ENCODE peak calls at places on chromosomes 13 and 19, in nine cellular contexts. H is tibial artery; Y is left ventricle myocardium inferior; M is HFF-Myc; N is heart right ventricle; B is AG04450; U is CD8-positive, alpha-beta T cell; F is body of pancreas; C is neural progenitor cell. W is an unnamed sample.

GRCh38 chr13:95253033-95253432 is 48.2 kb downstream of the ABCC4 start:
- DNase-seq in N (no peak), M (no peak), H (no peak), U (no peak), B (no peak), F (no peak), Y (no peak), C (no peak), W (no peak)

GRCh38 chr19:23116802-23117571 is at the start of gene ZNF730:
- DNase-seq in M (peak; percentile 38), N (peak; percentile 37), Y (peak; percentile 33), C (peak; percentile 99), U (peak; percentile 5), H (no peak), F (peak; percentile 37), B (peak; percentile 69), W (no peak)

GRCh38 chr19:42531313-42531712 is 3.0 kb upstream of the CEACAM1 start:
- DNase-seq in N (no peak), C (no peak), Y (no peak), B (no peak), M (no peak), U (no peak), H (no peak), F (no peak), W (no peak)

GRCh38 chr13:21079761-21080730 is 18.7 kb upstream of the LATS2 start:
- DNase-seq in C (no peak), U (no peak), M (no peak), N (no peak), F (peak; percentile 31), B (peak; percentile 43), Y (no peak), H (peak; percentile 42), W (no peak)

GRCh38 chr13:91647361-91647970 is 249.0 kb downstream of the GPC5 start:
- DNase-seq in C (peak; percentile 60), Y (no peak), U (no peak), M (no peak), N (peak; percentile 9), H (no peak), F (peak; percentile 14), B (no peak), W (no peak)

GRCh38 chr19:54164369-54165068 is 5.0 kb upstream of the LENG1 start:
- DNase-seq in H (peak; percentile 55), N (peak; percentile 84), C (peak; percentile 71), Y (no peak), B (no peak), M (no peak), F (peak; percentile 61), U (peak; percentile 37), W (peak; percentile 44)

GRCh38 chr13:22505489-22505888 is 675.3 kb upstream of the SGCG start:
- DNase-seq in U (no peak), F (no peak), N (no peak), Y (no peak), C (no peak), B (no peak), H (no peak), M (no peak), W (no peak)

GRCh38 chr19:9875796-9876195 is 40.7 kb downstream of the PIN1 start:
- DNase-seq in H (no peak), F (no peak), N (no peak), U (no peak), Y (no peak), M (no peak), C (peak; percentile 48), B (no peak), W (no peak)

GRCh38 chr13:31891472-31891871 is 140.1 kb upstream of the FRY start:
- DNase-seq in C (no peak), U (no peak), Y (no peak), M (no peak), B (no peak), F (no peak), N (no peak), H (no peak), W (no peak)

GRCh38 chr13:73096173-73097117 is 37.6 kb downstream of the KLF5 start:
- DNase-seq in Y (no peak), H (no peak), U (no peak), F (no peak), C (no peak), B (no peak), M (no peak), N (no peak), W (no peak)

GRCh38 chr13:96053003-96053703 is at the start of gene UGGT2:
- DNase-seq in C (peak; percentile 90), U (no peak), H (peak; percentile 92), F (peak; percentile 96), N (peak; percentile 97), Y (peak; percentile 96), M (peak; percentile 76), B (peak; percentile 88), W (peak; percentile 70)

GRCh38 chr19:4455742-4456565 is 1.6 kb downstream of the UBXN6 start:
- DNase-seq in M (no peak), U (no peak), Y (peak; percentile 78), B (no peak), F (no peak), N (peak; percentile 61), C (peak; percentile 48), H (no peak), W (no peak)

GRCh38 chr19:28705008-28705407 is 507.9 kb downstream of the UQCRFS1 start:
- DNase-seq in F (no peak), Y (no peak), H (no peak), B (peak; percentile 21), C (peak; percentile 48), M (peak; percentile 41), U (no peak), N (no peak), W (no peak)
- TF ChIP-seq CTCF in F (no peak), Y (no peak), H (no peak), B (peak; percentile 54), C (peak; percentile 48), M (peak; percentile 38), U (no peak), N (no peak), W (no peak)

DNA sequence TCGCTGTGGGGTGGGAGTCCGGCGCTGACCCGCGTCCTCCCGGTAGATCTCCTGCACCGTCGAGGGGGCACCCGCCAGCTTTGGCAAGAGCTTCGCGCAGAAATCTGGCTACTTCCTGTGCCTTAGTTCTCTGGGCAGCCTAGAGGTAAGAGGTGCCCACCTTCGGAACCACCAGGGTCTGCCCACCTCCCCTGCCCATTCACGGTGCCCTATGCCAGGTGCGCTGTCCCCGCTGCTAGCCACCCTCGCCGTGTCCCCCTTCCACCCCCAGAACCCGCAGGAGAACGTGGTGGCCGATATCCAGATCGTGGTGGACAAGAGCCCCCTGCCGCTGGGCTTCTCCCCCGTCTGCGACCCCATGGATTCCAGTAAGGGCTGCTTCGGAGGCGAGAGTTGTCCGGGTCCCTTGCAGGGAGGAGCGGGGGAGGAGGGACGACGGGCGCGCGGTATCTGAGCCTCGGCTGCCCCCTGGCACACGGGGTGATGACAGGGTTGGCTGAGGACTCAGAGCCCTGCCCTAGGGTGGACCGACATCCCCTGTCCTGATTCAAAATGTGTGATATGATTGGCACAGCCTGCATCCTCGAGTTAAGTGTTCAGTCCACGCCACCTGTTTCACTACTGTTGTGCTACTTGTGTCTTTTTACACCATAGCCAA is 549 bp downstream of the MVB12A start:
- DNase-seq in M (no peak), Y (peak; percentile 23), B (no peak), N (peak; percentile 44), U (no peak), H (peak; percentile 30), F (peak; percentile 31), C (peak; percentile 77), W (no peak)
- TF ChIP-seq CTCF in M (peak; percentile 19), Y (no peak), B (peak; percentile 10), N (no peak), U (no peak), H (no peak), F (no peak), C (peak; percentile 32), W (no peak)

GRCh38 chr19:40313229-40313983 is 28.3 kb upstream of the AKT2 start:
- DNase-seq in U (no peak), B (no peak), H (no peak), N (no peak), F (no peak), Y (no peak), M (no peak), C (no peak), W (no peak)

GRCh38 chr19:40309666-40310065 is 24.5 kb upstream of the AKT2 start:
- DNase-seq in M (no peak), U (no peak), C (no peak), N (no peak), Y (no peak), B (no peak), H (no peak), F (no peak), W (no peak)

GRCh38 chr19:40315812-40316475 is 30.8 kb upstream of the AKT2 start:
- DNase-seq in N (no peak), U (no peak), H (no peak), C (no peak), F (no peak), M (no peak), B (no peak), Y (no peak), W (no peak)

GRCh38 chr19:40314646-40315045 is 29.5 kb upstream of the AKT2 start:
- DNase-seq in H (no peak), F (no peak), U (no peak), C (no peak), M (no peak), N (no peak), B (no peak), Y (no peak), W (no peak)

DNA sequence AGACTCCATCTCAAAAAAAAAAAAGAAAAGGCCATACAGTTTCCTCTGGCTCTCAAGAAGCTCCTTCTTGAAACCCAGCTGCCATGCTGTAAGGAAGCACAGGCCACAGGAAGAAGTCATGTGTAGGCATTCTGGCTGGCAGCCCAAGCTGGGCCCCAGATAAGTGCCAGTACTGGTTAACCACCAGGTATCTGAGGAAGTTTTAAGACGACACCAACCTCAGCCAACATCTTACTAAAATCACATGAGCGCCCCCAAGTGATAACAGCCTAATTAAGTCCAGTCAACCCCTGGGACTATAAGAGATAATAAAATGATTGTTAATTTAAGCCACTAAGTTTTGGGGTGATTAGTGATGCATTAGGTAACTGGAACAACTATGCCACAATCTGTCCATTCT is 27.4 kb upstream of the AKT2 start:
- DNase-seq in M (no peak), N (no peak), F (no peak), C (peak; percentile 6), H (no peak), Y (no peak), B (no peak), U (no peak), W (no peak)
- TF ChIP-seq CTCF in M (no peak), N (no peak), F (no peak), C (peak; percentile 7), H (no peak), Y (no peak), B (no peak), U (no peak), W (no peak)

DNA sequence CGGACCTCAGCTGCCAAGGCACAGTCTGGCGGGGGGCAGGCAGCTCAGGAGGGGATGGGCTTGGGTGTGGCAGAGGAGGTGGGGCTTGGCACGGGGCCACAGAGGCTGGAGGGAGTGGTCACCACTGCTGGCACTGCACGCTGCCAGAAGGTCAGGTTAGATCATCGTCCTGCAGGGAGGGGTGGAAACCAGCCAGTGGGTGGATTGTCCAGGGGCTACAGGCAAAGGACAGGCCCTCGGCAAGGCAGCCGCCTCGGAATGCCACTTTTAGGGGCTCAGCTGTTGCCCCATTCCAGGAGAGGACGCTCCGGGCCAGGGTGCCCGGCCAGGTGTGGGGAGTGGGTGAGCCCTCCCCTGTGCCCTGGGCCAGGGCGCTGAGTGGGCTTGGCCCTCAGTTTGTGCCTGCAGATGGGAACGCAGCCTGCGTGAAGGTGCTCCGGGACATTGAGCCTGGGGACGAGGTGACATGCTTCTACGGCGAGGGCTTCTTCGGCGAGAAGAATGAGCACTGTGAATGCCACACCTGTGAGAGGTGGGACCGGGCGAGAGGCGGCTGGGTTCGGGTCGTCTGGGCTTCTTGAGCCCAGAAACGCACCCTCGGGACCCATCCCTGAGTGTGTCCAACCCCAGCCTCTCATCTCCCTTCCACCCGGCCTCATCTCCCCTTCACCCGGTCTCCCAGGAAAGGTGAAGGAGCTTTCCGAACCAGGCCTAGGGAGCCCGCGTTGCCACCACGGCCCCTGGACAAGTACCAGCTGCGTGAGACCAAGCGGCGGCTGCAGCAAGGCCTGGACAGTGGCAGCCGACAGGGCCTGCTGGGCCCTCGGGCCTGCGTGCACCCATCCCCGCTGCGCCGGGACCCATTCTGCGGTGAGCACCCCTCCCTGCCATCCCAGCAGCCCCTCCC is 6.4 kb downstream of the KMT5C start:
- DNase-seq in N (peak; percentile 61), F (no peak), B (no peak), M (no peak), U (no peak), Y (peak; percentile 45), C (no peak), H (no peak), W (peak; percentile 66)
- TF ChIP-seq CTCF in N (no peak), F (no peak), B (no peak), M (no peak), U (no peak), Y (no peak), C (no peak), H (no peak), W (no peak)

W was measured in omental fat pad.